ENCODE peak calls at places on chromosomes 1 and 21, in four cellular contexts. U is BJ, S is endodermal cell, A is pancreas. D is an unnamed sample. For H3K36me3, the result is how much of the 10 kb centered on the place peaks cover.

GRCh38 chr1:1072299-1072848 is 1.7 kb downstream of the RNF223 start:
- DNase-seq in S (no peak), A (no peak), U (no peak), D (no peak)

GRCh38 chr21:35394634-35395369 is 345.7 kb upstream of the RUNX1 start:
- DNase-seq in S (no peak), U (no peak), A (no peak), D (no peak)

GRCh38 chr21:32713726-32714125 is 14.1 kb downstream of the SYNJ1 start:
- DNase-seq in S (no peak), A (no peak), U (no peak), D (no peak)

GRCh38 chr1:93977546-93977945 is 68.3 kb upstream of the GCLM start:
- DNase-seq in U (no peak), A (no peak), S (no peak), D (no peak)

GRCh38 chr1:160146107-160146506 is 5.3 kb upstream of the ATP1A4 start:
- DNase-seq in A (no peak), S (no peak), U (no peak), D (no peak)

GRCh38 chr1:10626011-10626731 is 151.4 kb downstream of the PEX14 start:
- DNase-seq in S (no peak), A (peak), U (no peak), D (no peak)

GRCh38 chr1:220787069-220787614 is 429 bp downstream of the MTARC1 start:
- DNase-seq in A (peak), S (peak), U (no peak), D (peak)

GRCh38 chr1:66540434-66541032 is 6.6 kb downstream of the SGIP1 start:
- DNase-seq in U (peak), S (no peak), A (no peak), D (no peak)

GRCh38 chr1:147738739-147739476 is 21.5 kb downstream of the GJA5 start:
- DNase-seq in A (no peak), U (no peak), S (no peak), D (no peak)

GRCh38 chr1:186985889-186986491 is 157.2 kb downstream of the PLA2G4A start:
- DNase-seq in S (no peak), U (no peak), A (no peak), D (no peak)

GRCh38 chr21:44858791-44859190 is 14.7 kb downstream of the PTTG1IP start:
- DNase-seq in S (no peak), A (no peak), U (no peak), D (no peak)

GRCh38 chr1:225694151-225694603 is 41.3 kb upstream of the ENAH start:
- DNase-seq in U (no peak), S (no peak), A (no peak), D (no peak)

GRCh38 chr1:48030696-48031365 is 33.6 kb upstream of the TRABD2B start:
- DNase-seq in A (no peak), U (no peak), S (peak), D (no peak)

GRCh38 chr1:164561007-164561406 is 2.0 kb downstream of the PBX1 start:
- DNase-seq in U (no peak), S (no peak), A (no peak), D (no peak)

GRCh38 chr1:232227171-232227740 is 402.7 kb downstream of the SIPA1L2 start:
- DNase-seq in S (no peak), U (no peak), A (no peak), D (no peak)

GRCh38 chr21:38241029-38241740 is 15.6 kb upstream of the KCNJ15 start:
- DNase-seq in A (no peak), U (peak), S (no peak), D (no peak)

GRCh38 chr1:229407206-229408026 is 26.5 kb downstream of the ACTA1 start:
- DNase-seq in U (no peak), S (peak), A (peak), D (no peak)

GRCh38 chr21:29149771-29150425 is 19.5 kb downstream of the MAP3K7CL start:
- DNase-seq in S (no peak), A (no peak), U (no peak), D (no peak)

GRCh38 chr1:184163674-184164470 is 112.3 kb downstream of the TSEN15 start:
- DNase-seq in U (no peak), S (peak), A (no peak), D (peak)

GRCh38 chr1:44025816-44026215 is 5.4 kb downstream of the SLC6A9 start:
- DNase-seq in A (no peak), S (peak), U (no peak), D (peak)

GRCh38 chr1:232249834-232250233 is 380.1 kb downstream of the SIPA1L2 start:
- DNase-seq in U (no peak), S (peak), A (no peak), D (peak)

GRCh38 chr1:212285685-212286436 is 651 bp downstream of the PPP2R5A start:
- DNase-seq in U (no peak), A (peak), S (peak), D (peak)

GRCh38 chr1:38804062-38804886 is 55.3 kb downstream of the RRAGC start:
- DNase-seq in A (no peak), S (peak), U (no peak), D (no peak)

GRCh38 chr1:209652873-209653401 is 712 bp upstream of the LAMB3 start:
- DNase-seq in U (no peak), A (peak), S (peak), D (no peak)

GRCh38 chr1:158552296-158552695 is 1.9 kb downstream of the OR6Y1 start:
- DNase-seq in A (no peak), S (no peak), U (no peak), D (no peak)

DNA sequence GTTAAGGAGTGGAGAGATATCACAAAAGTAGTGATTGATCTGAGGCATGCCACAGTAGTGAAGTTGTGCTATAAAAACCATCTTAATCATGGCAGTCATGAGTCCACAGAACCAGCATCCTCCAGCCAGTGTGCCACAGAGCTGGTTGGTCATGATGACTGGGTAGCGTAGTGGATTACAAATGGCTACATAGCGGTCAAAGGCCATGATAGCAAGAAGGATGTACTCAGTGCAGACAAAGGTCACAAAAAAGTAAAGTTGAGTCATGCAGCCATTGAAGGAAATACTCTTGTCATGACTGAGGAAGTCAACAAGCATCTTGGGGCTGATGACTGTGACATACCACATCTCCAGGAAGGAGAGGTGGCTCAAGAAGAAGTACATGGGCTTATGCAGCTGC is 6.7 kb downstream of the OR6Y1 start:
- DNase-seq in A (no peak), U (no peak), S (no peak), D (no peak)
- H3K36me3 ChIP-seq in A (under half), U (under half), S (under half), D (under half)

GRCh38 chr1:36286802-36287201 is 19.4 kb upstream of the SH3D21 start:
- DNase-seq in S (no peak), U (no peak), A (no peak), D (no peak)

GRCh38 chr1:36287595-36287994 is 18.6 kb upstream of the SH3D21 start:
- DNase-seq in U (no peak), A (no peak), S (no peak), D (no peak)

GRCh38 chr1:36285450-36286101 is 20.6 kb upstream of the SH3D21 start:
- DNase-seq in U (no peak), A (no peak), S (peak), D (peak)

GRCh38 chr1:36284517-36284916 is 21.7 kb upstream of the SH3D21 start:
- DNase-seq in U (no peak), A (no peak), S (no peak), D (no peak)

DNA sequence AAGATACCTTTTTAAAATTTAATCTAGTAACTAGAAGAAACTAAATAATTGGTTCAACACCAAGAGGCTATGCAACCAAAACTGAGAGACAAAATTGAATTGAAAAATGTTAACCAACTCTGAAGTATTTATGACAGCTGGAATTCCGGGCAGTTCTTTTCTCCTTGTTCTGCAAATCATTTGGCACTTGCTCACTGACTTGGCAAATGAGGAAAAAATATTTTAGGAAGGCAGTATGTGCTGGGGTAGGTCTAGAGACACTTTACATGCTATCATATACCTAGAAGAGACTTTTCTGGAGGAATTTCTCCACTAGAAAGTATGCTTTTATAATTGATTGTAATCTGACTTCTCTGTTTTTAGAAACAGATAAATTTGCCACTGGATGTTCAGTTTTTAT is 22.1 kb upstream of the SH3D21 start:
- DNase-seq in S (no peak), U (no peak), A (no peak), D (no peak)
- H3K36me3 ChIP-seq in S (half or more), U (under half), A (under half), D (half or more)

DNA sequence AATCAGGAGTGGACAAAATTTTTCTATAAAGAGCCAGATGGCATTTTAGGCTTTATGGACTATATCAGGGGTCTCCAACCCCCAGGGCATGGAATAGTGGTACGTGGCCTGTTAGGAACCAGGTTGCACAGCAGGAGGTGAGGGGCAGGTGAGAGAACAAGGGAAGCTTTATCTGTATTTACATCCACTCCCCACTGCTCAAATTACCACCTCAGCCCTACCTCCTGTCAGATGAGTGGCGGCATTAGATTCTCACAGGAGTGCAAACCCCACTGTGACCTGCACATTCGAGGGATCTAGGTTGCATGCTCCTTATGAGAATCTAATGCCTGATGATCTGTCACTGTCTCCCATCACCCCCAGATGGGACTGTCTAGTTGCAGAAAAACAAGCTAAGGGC is 13.9 kb downstream of the PHTF1 start:
- DNase-seq in U (no peak), S (peak), A (no peak), D (peak)
- H3K36me3 ChIP-seq in U (under half), S (half or more), A (under half), D (under half)

GRCh38 chr1:159030311-159030710 is 20.6 kb downstream of the IFI16 start:
- DNase-seq in U (no peak), A (no peak), S (no peak), D (no peak)
- H3K36me3 ChIP-seq in U (under half), A (under half), S (under half), D (under half)

GRCh38 chr1:183138301-183138700 is 47.8 kb upstream of the LAMC2 start:
- DNase-seq in A (no peak), U (no peak), S (no peak), D (no peak)
- H3K36me3 ChIP-seq in A (under half), U (under half), S (half or more), D (under half)

DNA sequence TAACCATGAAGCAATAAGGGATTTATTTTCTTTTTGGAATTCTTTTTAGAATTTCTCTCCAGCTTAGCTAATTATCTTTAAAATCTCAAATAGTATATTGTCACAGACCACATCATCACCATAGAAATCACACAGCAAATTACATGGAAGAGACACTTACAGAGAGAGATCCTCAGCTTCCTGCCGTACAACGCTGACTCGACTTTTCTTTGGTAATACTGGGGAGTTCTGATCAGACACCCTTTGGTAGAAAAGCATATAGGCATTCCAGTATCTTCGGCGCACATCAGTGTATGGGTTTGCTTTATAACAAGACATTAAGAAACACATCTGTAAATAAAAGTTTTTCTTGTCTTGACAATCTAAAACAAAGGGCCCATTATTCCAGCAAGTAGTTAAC is 55.7 kb downstream of the PCSK9 start:
- DNase-seq in U (no peak), S (no peak), A (no peak), D (no peak)
- H3K36me3 ChIP-seq in U (under half), S (half or more), A (under half), D (half or more)

D was measured in WERI-Rb-1.